ENCODE peak calls at places on chromosomes 11 and 22, in five cellular contexts. F is HL-60, T is kidney, K is cardiac fibroblast, B is left lung. N is an unnamed sample.

GRCh38 chr11:12556788-12557384 is 117.3 kb upstream of the TEAD1 start:
- DNase-seq in F (no peak), T (peak), K (peak), B (no peak), N (peak)

GRCh38 chr11:128182844-128183243 is 404.5 kb downstream of the ETS1 start:
- DNase-seq in F (no peak), T (no peak), K (no peak), B (no peak), N (no peak)

GRCh38 chr22:41555325-41555724 is 5.5 kb upstream of the CSDC2 start:
- DNase-seq in F (no peak), T (no peak), K (peak), B (no peak), N (no peak)

GRCh38 chr11:46075168-46075567 is 46.1 kb downstream of the PHF21A start:
- DNase-seq in F (no peak), T (no peak), K (peak), B (no peak), N (peak)

GRCh38 chr11:64150481-64151239 is 15.3 kb downstream of the MACROD1 start:
- DNase-seq in F (no peak), T (no peak), K (no peak), B (no peak), N (no peak)

GRCh38 chr11:35077709-35078695 is 61.0 kb upstream of the CD44 start:
- DNase-seq in F (no peak), T (no peak), K (no peak), B (no peak), N (peak)

GRCh38 chr11:96279421-96280290 is 63.3 kb downstream of the MAML2 start:
- DNase-seq in F (no peak), T (no peak), K (peak), B (no peak), N (peak)

GRCh38 chr22:45441158-45441557 is 27.7 kb downstream of the RIBC2 start:
- DNase-seq in F (no peak), T (no peak), K (peak), B (peak), N (peak)

GRCh38 chr22:36325163-36326031 is 62.4 kb downstream of the MYH9 start:
- DNase-seq in F (no peak), T (peak), K (peak), B (no peak), N (peak)

GRCh38 chr11:45155627-45156180 is 9.3 kb downstream of the PRDM11 start:
- DNase-seq in F (no peak), T (no peak), K (no peak), B (no peak), N (no peak)

GRCh38 chr22:28935140-28935539 is 51.8 kb downstream of the ZNRF3 start:
- DNase-seq in F (no peak), T (no peak), K (no peak), B (no peak), N (no peak)

GRCh38 chr11:112058103-112058502 is 15.7 kb downstream of the PIH1D2 start:
- DNase-seq in F (no peak), T (no peak), K (no peak), B (no peak), N (no peak)

GRCh38 chr11:112805658-112806057 is 155.6 kb upstream of the NCAM1 start:
- DNase-seq in F (no peak), T (no peak), K (no peak), B (no peak), N (no peak)

GRCh38 chr22:44211946-44212930 is 31.5 kb downstream of the PARVG start:
- DNase-seq in F (no peak), T (no peak), K (peak), B (no peak), N (no peak)

DNA sequence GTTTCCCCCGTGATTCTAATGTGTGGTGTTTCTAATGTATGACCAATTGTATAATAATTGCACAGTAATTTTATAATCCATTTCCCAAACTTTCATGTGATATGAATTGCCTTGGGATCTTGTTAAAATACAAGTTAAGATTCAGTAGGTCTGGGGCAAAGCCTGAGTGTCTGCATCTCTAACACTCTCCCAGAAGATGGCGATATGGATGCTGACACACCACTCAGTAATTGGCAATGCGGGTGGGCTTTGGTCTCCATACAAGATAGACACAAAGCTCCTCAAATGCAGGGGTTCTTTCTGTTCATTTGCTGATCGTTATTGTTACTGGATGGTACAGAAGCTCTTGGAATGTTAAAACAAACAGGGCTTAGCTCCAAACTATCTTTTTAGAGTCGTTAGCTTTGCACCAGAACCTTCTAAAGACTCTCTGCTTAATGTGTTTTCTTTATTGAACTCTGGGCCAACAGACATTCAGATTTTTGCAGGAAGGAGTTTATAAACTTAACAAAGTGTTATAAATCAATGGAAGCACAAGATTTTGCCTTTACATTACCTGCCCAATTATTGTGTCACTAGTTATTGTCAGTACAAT is 45.4 kb upstream of the ANO3 start:
- DNase-seq in F (no peak), T (no peak), K (peak), B (no peak), N (peak)
- TF ChIP-seq CTCF in F (peak), T (no peak), K (peak), B (no peak), N (peak)

GRCh38 chr22:38924197-38924952 is 33.0 kb upstream of the APOBEC3A start:
- DNase-seq in F (no peak), T (peak), K (peak), B (no peak), N (peak)
- H3K4me3 ChIP-seq in F (no peak), T (peak), K (peak), B (no peak), N (peak)

GRCh38 chr22:19386248-19386647 is 45.3 kb downstream of the HIRA start:
- DNase-seq in F (no peak), T (no peak), K (no peak), B (no peak), N (no peak)
- TF ChIP-seq CTCF in F (no peak), T (no peak), K (no peak), B (no peak), N (no peak)

DNA sequence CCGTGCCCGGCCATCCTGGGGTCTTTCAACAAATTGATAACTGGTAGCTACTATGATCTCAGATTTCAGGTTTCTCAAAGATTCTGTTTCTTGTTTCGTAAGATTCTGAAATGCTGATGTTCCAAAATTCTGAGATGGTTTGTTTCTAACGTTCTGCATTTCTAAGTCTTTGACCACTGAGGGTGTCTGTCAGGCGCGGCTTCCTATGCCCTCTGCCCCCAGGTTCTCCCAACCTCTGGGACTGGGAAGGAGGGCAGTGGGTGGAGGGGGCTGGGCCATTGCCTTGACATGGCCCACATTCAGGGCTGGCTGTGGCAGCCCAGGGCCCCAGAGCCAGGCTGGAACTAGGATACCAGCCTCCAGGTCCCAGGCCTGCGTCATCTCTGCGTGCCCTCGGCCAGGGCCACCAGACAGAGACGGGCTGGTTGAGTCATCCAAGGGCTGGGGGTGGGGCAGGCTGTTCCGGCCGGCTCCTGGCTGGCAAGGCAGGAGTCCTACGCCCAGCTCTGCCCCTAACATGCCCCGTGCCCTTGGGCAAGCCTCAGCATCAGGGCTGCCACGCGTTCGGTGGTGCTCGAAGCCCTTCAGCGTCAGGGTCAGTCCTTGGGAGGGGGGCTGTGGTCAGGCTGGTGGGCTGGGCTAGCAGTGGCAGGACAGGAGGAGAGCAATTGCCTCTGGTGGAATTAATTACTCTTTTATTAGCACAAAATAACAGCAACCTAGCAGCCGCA is 5.2 kb downstream of the TMEM134 start:
- DNase-seq in F (peak), T (peak), K (no peak), B (peak), N (peak)
- H3K4me3 ChIP-seq in F (peak), T (no peak), K (peak), B (peak), N (peak)

DNA sequence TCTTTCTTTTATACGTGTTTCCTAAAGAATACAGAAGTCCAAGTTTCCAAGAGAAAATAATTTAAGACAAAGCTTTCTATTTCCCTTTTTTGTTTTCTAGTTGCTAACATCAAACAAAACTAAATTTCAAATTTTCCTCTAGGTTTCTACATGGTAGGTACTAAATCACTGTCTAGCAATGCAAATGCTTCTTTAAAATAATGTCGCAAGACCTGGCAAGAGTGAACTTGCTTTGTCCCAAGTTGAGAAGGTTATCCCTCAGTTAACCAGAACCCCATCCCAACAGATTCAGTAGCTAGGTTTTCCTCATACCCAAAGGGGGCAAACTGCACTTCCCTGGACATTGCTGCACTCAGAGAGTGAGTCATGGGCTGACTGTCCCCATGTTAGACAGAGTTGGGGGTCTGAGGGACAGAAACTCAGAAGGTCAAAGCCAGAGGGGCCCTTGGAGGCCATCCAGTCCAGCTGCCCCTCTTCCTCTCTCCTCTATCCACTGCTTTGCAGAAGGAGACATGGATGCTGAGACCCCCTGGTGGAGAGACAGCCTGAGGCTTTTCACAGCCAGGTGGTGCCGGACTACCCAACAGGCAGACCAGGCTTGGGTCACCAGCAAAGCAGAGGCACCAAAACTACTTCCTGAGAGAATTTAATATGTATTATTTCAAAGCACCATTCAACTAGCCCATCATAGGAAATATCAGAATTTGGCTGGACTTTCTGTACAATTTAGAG is 23.1 kb downstream of the OR2AT4 start:
- DNase-seq in F (no peak), T (no peak), K (no peak), B (no peak), N (no peak)
- TF ChIP-seq CTCF in F (no peak), T (no peak), K (no peak), B (no peak), N (peak)

DNA sequence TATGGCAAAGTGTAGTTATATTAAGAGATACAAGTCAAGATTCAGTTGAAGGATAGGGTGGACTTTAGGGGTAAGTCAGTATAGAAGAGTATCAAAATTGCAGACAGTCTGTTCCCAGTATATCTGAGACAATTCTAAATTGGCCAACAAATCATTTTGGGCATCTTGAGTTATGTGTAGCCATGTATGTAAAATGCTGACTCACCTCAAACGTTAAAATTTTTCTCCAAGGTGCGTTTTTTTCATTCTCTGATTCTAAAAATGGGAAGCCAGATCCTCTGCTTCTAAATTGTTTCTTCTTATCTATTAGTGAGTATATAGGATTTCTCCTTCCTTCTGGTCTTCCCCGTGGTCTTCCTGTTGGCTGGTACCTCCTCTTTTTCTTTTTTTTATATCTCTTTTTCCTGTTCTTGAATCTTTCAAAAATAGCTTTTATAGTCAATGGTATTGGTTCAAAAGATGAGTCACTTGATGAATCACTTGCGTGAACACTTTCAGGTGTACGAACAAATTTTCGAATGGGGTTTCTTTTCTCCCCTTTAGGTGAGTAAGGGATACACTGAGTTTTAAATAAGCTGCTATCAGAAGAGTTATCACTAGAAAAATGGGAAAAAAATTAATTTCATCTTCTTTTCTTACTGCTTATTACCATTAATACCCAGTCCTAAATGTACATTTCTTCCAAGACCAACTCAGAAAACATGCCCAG is 3.2 kb downstream of the TAF1D start:
- DNase-seq in F (no peak), T (no peak), K (no peak), B (no peak), N (peak)
- H3K4me3 ChIP-seq in F (peak), T (no peak), K (no peak), B (no peak), N (peak)

GRCh38 chr11:102794382-102794781 is 3.6 kb downstream of the MMP1 start:
- DNase-seq in F (no peak), T (no peak), K (no peak), B (no peak), N (no peak)
- TF ChIP-seq CTCF in F (no peak), T (no peak), K (peak), B (peak), N (peak)

DNA sequence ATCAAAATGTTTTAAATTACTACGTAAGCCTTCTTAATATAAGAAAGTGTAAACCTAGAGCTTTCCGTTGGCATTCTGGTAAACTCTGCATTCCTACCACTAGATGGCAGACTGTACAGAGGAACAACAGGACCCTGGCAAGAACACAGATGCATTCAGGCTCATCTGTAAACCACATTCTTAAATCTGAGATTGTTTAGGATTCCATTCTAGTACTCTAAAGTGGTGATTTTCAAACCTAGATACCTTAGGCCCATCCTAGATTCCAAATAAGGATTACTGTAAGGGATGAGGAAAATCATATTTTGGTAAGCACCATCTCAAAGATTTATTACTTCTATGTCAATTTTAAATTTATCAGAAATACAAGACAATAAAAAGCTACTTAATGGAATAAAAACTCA is 26.9 kb downstream of the PICALM start:
- DNase-seq in F (peak), T (no peak), K (peak), B (no peak), N (peak)
- H3K4me3 ChIP-seq in F (no peak), T (peak), K (no peak), B (no peak), N (no peak)

GRCh38 chr22:49992921-49993648 is 19.5 kb downstream of the IL17REL start:
- DNase-seq in F (no peak), T (peak), K (peak), B (peak), N (peak)
- TF ChIP-seq CTCF in F (peak), T (peak), K (peak), B (peak), N (peak)

N was measured in fibroblast of villous mesenchyme.